ENCODE peak calls at places on chromosomes 7 and 10, in six cellular contexts. O, X, F, V, E and C are unnamed samples.

GRCh38 chr7:121501566-121501965 is 105.5 kb upstream of the FAM3C start:
- DNase-seq in O (no peak), X (no peak), F (no peak), V (no peak), E (no peak), C (no peak)

GRCh38 chr7:140153666-140154161 is 23.1 kb downstream of the KDM7A start:
- DNase-seq in O (no peak), X (no peak), F (no peak), V (no peak), E (no peak), C (no peak)

GRCh38 chr10:97331304-97331703 is 3.2 kb downstream of the FRAT2 start:
- DNase-seq in O (no peak), X (no peak), F (no peak), V (no peak), E (no peak), C (no peak)

GRCh38 chr10:93711891-93712290 is 9.5 kb upstream of the FRA10AC1 start:
- DNase-seq in O (no peak), X (no peak), F (no peak), V (no peak), E (no peak), C (peak; percentile 23)

GRCh38 chr10:126110434-126110833 is 214.1 kb downstream of the FANK1 start:
- DNase-seq in O (no peak), X (no peak), F (no peak), V (no peak), E (no peak), C (no peak)

GRCh38 chr10:72171175-72171630 is 44.6 kb upstream of the ANAPC16 start:
- DNase-seq in O (no peak), X (no peak), F (peak; percentile 98), V (no peak), E (no peak), C (peak; percentile 98)

GRCh38 chr7:48048113-48048512 is 12.8 kb downstream of the C7orf57 start:
- DNase-seq in O (no peak), X (no peak), F (no peak), V (no peak), E (no peak), C (peak; percentile 62)

GRCh38 chr10:131901181-131901829 is 497 bp downstream of the PPP2R2D start:
- DNase-seq in O (peak; percentile 70), X (no peak), F (no peak), V (peak; percentile 34), E (no peak), C (no peak)

GRCh38 chr7:35726654-35727053 is 31.7 kb upstream of the HERPUD2 start:
- DNase-seq in O (no peak), X (no peak), F (no peak), V (no peak), E (no peak), C (no peak)

GRCh38 chr10:2759203-2759602 is 308.1 kb upstream of the PFKP start:
- DNase-seq in O (no peak), X (no peak), F (no peak), V (no peak), E (no peak), C (no peak)